ENCODE peak calls at places on chromosomes 6 and 20, in ten cellular contexts. G is brain microvascular endothelial cell; O is adrenal gland; R is psoas muscle; T is CD8-positive, alpha-beta T cell; B is osteoblast; C is CD4-positive, alpha-beta T cell; Z is GM23248; U is suprapubic skin; F is HCT116. L is an unnamed sample. For H3K27me3, the result is how much of the 10 kb centered on the place peaks cover.

GRCh38 chr6:167420858-167421766 is 96.2 kb downstream of the TTLL2 start:
- DNase-seq in G (no peak), O (no peak), R (no peak), T (no peak), B (no peak), C (no peak), Z (no peak), U (no peak), F (no peak), L (no peak)

GRCh38 chr6:16319813-16320532 is 81.6 kb downstream of the GMPR start:
- DNase-seq in G (peak), O (peak), R (peak), T (peak), B (peak), C (peak), Z (peak), U (peak), F (peak), L (peak)

GRCh38 chr6:135195522-135195921 is 14.4 kb downstream of the MYB start:
- DNase-seq in G (no peak), O (no peak), R (no peak), T (no peak), B (no peak), C (no peak), Z (no peak), U (no peak), F (no peak), L (no peak)

GRCh38 chr6:166494757-166495486 is 91.6 kb downstream of the RAMACL start:
- DNase-seq in G (no peak), O (no peak), R (no peak), T (no peak), B (peak), C (no peak), Z (no peak), U (no peak), F (no peak), L (no peak)

GRCh38 chr6:64955435-64955848 is 751.6 kb downstream of the EYS start:
- DNase-seq in G (no peak), O (no peak), R (no peak), T (no peak), B (no peak), C (no peak), Z (no peak), U (no peak), F (no peak), L (no peak)

GRCh38 chr6:145491126-145491525 is 244.2 kb downstream of the EPM2A start:
- DNase-seq in G (no peak), O (no peak), R (no peak), T (no peak), B (no peak), C (no peak), Z (no peak), U (no peak), F (no peak), L (no peak)

GRCh38 chr6:110816677-110817076 is 1.4 kb upstream of the CDK19 start:
- DNase-seq in G (no peak), O (no peak), R (no peak), T (no peak), B (no peak), C (no peak), Z (no peak), U (no peak), F (no peak), L (no peak)

GRCh38 chr6:31529329-31530150 is 778 bp downstream of the MCCD1 start:
- DNase-seq in G (no peak), O (no peak), R (no peak), T (no peak), B (no peak), C (no peak), Z (no peak), U (no peak), F (no peak), L (no peak)

GRCh38 chr6:56838016-56838555 is 116.8 kb upstream of the BEND6 start:
- DNase-seq in G (no peak), O (no peak), R (no peak), T (no peak), B (no peak), C (no peak), Z (no peak), U (no peak), F (no peak), L (no peak)

GRCh38 chr6:39521826-39522377 is 199.4 kb upstream of the KCNK16 start:
- DNase-seq in G (no peak), O (no peak), R (no peak), T (no peak), B (no peak), C (no peak), Z (no peak), U (no peak), F (no peak), L (no peak)

GRCh38 chr6:147257760-147258159 is 53.5 kb downstream of the STXBP5 start:
- DNase-seq in G (no peak), O (no peak), R (no peak), T (no peak), B (no peak), C (no peak), Z (no peak), U (no peak), F (no peak), L (no peak)

GRCh38 chr6:6007311-6008113 is 787 bp upstream of the NRN1 start:
- DNase-seq in G (peak), O (no peak), R (peak), T (no peak), B (peak), C (no peak), Z (peak), U (peak), F (no peak), L (peak)

GRCh38 chr20:38985603-38986170 is 23.5 kb downstream of the DHX35 start:
- DNase-seq in G (peak), O (no peak), R (no peak), T (no peak), B (peak), C (no peak), Z (peak), U (no peak), F (no peak), L (no peak)

GRCh38 chr6:87436435-87436834 is 28.7 kb downstream of the CFAP206 start:
- DNase-seq in G (peak), O (peak), R (no peak), T (peak), B (peak), C (peak), Z (peak), U (no peak), F (peak), L (no peak)

GRCh38 chr20:33501000-33501399 is 11.1 kb downstream of the CBFA2T2 start:
- DNase-seq in G (no peak), O (no peak), R (no peak), T (no peak), B (no peak), C (no peak), Z (no peak), U (no peak), F (no peak), L (no peak)
- H3K27ac ChIP-seq in G (no peak), O (no peak), R (no peak), T (no peak), B (no peak), C (no peak), Z (no peak), U (no peak), F (no peak), L (no peak)

DNA sequence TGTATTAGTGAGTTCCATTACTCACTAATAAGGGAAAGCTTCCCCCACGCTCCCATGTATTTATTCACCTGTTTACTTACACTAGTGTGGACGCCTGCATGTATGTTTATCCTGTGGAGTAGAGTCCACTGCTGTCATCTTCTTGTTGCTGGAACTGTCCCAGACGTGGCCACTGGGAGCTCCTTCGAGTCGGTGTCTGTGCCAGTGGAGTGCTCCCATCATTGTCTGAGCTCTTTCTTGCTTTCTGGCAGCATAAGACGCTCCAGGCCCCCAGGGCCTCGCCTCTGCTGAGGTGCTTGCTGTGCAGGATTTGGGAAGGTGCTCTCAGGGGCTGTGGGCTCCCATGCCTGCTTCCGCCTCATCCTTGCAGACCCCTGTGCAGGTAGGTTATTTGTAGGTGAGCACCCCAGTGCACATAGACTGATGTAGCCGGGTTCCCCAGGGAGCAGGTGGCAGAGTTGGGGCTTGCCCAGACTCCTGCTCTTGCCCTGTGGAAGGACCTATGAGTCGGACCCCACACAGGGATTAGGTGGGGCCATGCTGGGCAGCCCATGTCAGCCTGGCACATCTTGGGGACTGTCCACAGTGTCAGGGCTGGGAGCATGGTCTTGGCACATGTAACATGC is 16.6 kb downstream of the PHACTR3 start:
- DNase-seq in G (no peak), O (no peak), R (no peak), T (no peak), B (no peak), C (no peak), Z (no peak), U (no peak), F (no peak), L (no peak)
- H3K27me3 ChIP-seq in G (under half), O (under half), R (under half), T (under half), B (under half), C (under half), Z (under half), U (under half), F (under half), L (under half)

GRCh38 chr6:11918739-11919605 is 93.1 kb upstream of the HIVEP1 start:
- DNase-seq in G (no peak), O (no peak), R (no peak), T (no peak), B (no peak), C (no peak), Z (peak), U (no peak), F (no peak), L (no peak)
- H3K27ac ChIP-seq in G (peak), O (no peak), R (no peak), T (no peak), B (peak), C (no peak), Z (peak), U (peak), F (no peak), L (no peak)

GRCh38 chr6:159127701-159128100 is 41.5 kb upstream of the FNDC1 start:
- DNase-seq in G (no peak), O (peak), R (no peak), T (no peak), B (no peak), C (no peak), Z (no peak), U (no peak), F (no peak), L (no peak)
- H3K27me3 ChIP-seq in G (under half), O (under half), R (under half), T (under half), B (under half), C (under half), Z (under half), U (under half), F (under half), L (under half)

DNA sequence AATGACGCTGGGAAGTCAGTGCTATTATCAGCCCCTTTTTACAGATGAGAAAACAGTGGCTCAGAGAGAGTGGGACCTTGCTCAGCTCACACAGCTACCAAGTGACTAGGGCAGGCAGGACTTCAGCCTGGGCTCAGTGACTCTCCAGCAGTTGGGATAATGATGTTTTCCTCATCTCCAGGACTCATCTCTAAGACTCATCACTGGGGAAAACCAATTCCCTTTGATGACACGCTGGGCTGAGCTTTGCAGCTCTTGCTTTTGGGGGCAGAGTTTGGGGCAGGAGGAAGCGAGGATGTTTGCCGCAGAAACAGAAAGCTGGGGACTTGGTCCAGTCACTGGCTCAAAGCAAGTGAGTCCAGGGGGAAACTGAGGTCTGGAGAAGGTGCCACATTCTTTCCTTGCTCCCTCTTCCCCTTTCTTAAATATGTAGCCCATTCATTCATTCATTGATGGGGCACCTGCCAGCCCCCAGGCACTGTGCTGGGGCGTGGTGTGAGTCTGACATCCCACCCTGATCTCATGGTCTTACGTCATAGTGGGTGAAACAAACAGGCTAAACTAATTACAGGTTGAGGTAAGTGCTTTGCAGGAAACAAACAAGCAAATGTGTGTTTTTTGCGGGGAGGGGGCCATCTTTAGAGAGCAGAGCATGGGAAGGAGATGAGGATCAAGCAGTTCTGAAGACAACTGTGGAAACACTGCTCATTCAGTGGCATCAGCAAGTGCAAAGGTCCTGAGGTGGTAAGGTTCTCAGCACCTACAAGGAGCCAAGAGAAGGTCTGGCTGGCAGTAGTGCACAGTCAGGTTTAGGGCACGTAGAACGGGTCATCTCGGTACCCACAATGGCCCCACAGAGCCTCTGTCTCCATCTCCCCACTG is 74.4 kb upstream of the PMEPA1 start:
- DNase-seq in G (no peak), O (no peak), R (no peak), T (no peak), B (no peak), C (no peak), Z (peak), U (peak), F (no peak), L (no peak)
- H3K27ac ChIP-seq in G (no peak), O (no peak), R (no peak), T (no peak), B (no peak), C (no peak), Z (no peak), U (no peak), F (no peak), L (no peak)

DNA sequence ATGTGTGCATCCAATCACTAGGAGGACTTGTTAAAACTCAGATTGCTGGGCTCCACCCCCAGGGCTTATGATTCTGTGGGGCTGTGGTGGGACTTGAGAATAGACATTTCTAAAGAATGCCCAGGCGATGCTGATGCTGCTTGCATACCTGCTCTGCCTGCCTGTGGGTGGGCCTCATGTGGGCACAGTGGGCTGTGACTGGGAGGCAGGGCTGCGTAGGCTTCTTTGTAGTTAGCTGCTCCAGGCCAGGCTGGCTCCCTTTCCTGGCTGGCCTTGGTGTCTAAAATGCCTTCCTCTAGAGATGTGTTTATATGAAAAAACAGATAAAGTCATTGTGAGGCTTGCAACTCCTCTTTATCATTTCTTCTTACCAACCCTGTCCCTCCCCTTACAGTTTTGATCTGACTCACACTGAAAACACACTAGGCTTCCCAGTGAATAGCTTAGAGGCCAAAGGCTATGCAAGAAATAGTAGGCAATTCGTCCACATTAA is 495.5 kb upstream of the MAP3K7 start:
- DNase-seq in G (peak), O (no peak), R (no peak), T (no peak), B (no peak), C (no peak), Z (no peak), U (no peak), F (no peak), L (peak)
- H3K27me3 ChIP-seq in G (under half), O (under half), R (under half), T (under half), B (under half), C (under half), Z (under half), U (under half), F (under half), L (under half)

GRCh38 chr20:17626217-17627007 is 55.6 kb downstream of the RRBP1 start:
- DNase-seq in G (no peak), O (no peak), R (peak), T (no peak), B (peak), C (no peak), Z (no peak), U (peak), F (no peak), L (peak)
- H3K27ac ChIP-seq in G (no peak), O (no peak), R (no peak), T (no peak), B (no peak), C (no peak), Z (no peak), U (peak), F (no peak), L (peak)

GRCh38 chr20:60884277-60884676 is 367.8 kb upstream of the CDH4 start:
- DNase-seq in G (no peak), O (no peak), R (no peak), T (no peak), B (no peak), C (no peak), Z (no peak), U (no peak), F (no peak), L (no peak)
- H3K27me3 ChIP-seq in G (under half), O (under half), R (under half), T (under half), B (under half), C (under half), Z (under half), U (under half), F (under half), L (under half)